ENCODE peak calls at places on chromosome 14, in eight cellular contexts. Z is left colon, I is HTR-8/SVneo, F is AML-193, A is EH, M is fibroblast of the aortic adventitia, Q is left ventricle myocardium superior, V is heart left ventricle. R is an unnamed sample.

GRCh38 chr14:101965145-101965531 is 765 bp downstream of the DYNC1H1 start:
- DNase-seq in F (peak; percentile 31), V (peak; percentile 75), M (peak; percentile 53), A (peak; percentile 76), Q (peak; percentile 82), I (peak; percentile 64), Z (peak; percentile 81), R (peak; percentile 38)

GRCh38 chr14:65251213-65251612 is 148.9 kb upstream of the MAX start:
- DNase-seq in V (no peak), A (peak; percentile 95), I (no peak), M (peak; percentile 99), Q (no peak), Z (no peak), F (no peak), R (no peak)

GRCh38 chr14:42224053-42224888 is 617.6 kb downstream of the LRFN5 start:
- DNase-seq in V (peak; percentile 35), Z (peak; percentile 29), Q (no peak), A (peak; percentile 44), M (peak; percentile 83), I (peak; percentile 48), F (peak; percentile 3), R (peak; percentile 45)

GRCh38 chr14:52923902-52924575 is 26.8 kb downstream of the FERMT2 start:
- DNase-seq in A (no peak), Z (no peak), Q (no peak), M (no peak), I (no peak), V (no peak), F (no peak), R (no peak)

GRCh38 chr14:96762650-96763049 is 34.5 kb upstream of the VRK1 start:
- DNase-seq in V (no peak), Z (no peak), A (peak; percentile 74), Q (no peak), M (peak; percentile 57), F (peak; percentile 71), I (peak; percentile 78), R (peak; percentile 22)

GRCh38 chr14:49895480-49895879 is 2.6 kb downstream of the ARF6 start:
- DNase-seq in Q (no peak), M (no peak), V (no peak), F (peak; percentile 21), A (peak; percentile 33), Z (no peak), I (no peak), R (no peak)

GRCh38 chr14:53956427-53957201 is at the start of gene BMP4:
- DNase-seq in I (peak; percentile 61), Z (peak; percentile 82), F (no peak), V (peak; percentile 88), M (peak; percentile 43), Q (peak; percentile 91), A (peak; percentile 70), R (no peak)

GRCh38 chr14:86935241-86935640 is 1057.7 kb downstream of the GALC start:
- DNase-seq in Z (no peak), V (no peak), I (no peak), F (no peak), A (peak; percentile 0), Q (no peak), M (no peak), R (no peak)

GRCh38 chr14:89096946-89097345 is 272.5 kb downstream of the TTC8 start:
- DNase-seq in A (no peak), M (no peak), V (no peak), Z (no peak), I (no peak), F (no peak), Q (no peak), R (no peak)

GRCh38 chr14:32637582-32637981 is 301.1 kb upstream of the NPAS3 start:
- DNase-seq in Z (no peak), Q (no peak), A (no peak), M (no peak), F (no peak), I (no peak), V (no peak), R (no peak)

GRCh38 chr14:68000516-68000915 is 180.9 kb downstream of the RAD51B start:
- DNase-seq in F (no peak), V (no peak), Q (no peak), M (peak; percentile 11), I (no peak), A (peak; percentile 41), Z (no peak), R (no peak)

GRCh38 chr14:36289954-36290353 is 30.5 kb downstream of the MBIP start:
- DNase-seq in M (no peak), V (no peak), A (no peak), F (no peak), Z (no peak), Q (no peak), I (no peak), R (no peak)

GRCh38 chr14:64213079-64213478 is 81.1 kb downstream of the ESR2 start:
- DNase-seq in F (no peak), Q (no peak), A (peak; percentile 23), M (no peak), Z (no peak), I (no peak), V (no peak), R (no peak)

GRCh38 chr14:60315591-60315990 is 66.6 kb downstream of the PPM1A start:
- DNase-seq in M (no peak), A (no peak), V (no peak), I (no peak), Q (no peak), F (no peak), Z (no peak), R (no peak)

GRCh38 chr14:103889313-103890051 is 38.8 kb upstream of the TDRD9 start:
- DNase-seq in I (no peak), F (no peak), V (peak; percentile 54), M (no peak), A (no peak), Z (peak; percentile 86), Q (no peak), R (no peak)

GRCh38 chr14:94004015-94004414 is 6.9 kb downstream of the CCDC197 start:
- DNase-seq in V (no peak), Z (no peak), Q (no peak), A (no peak), I (no peak), M (no peak), F (no peak), R (no peak)

GRCh38 chr14:56751471-56751870 is 58.8 kb downstream of the OTX2 start:
- DNase-seq in F (no peak), Q (no peak), Z (no peak), I (no peak), A (no peak), V (no peak), M (no peak), R (no peak)

GRCh38 chr14:94671870-94672444 is 59.8 kb downstream of the SERPINA3 start:
- DNase-seq in V (no peak), Q (no peak), A (no peak), F (no peak), M (no peak), I (no peak), Z (no peak), R (no peak)

R was measured in NCI-H1048.